ENCODE peak calls at places on chromosomes 7 and 10, in four cellular contexts. U is adrenal gland, L is AG10803, W is IMR-90. K is an unnamed sample.

GRCh38 chr7:156547884-156548561 is 92.6 kb upstream of the RNF32 start:
- DNase-seq in U (no peak), L (no peak), W (no peak), K (no peak)

GRCh38 chr7:157273208-157274202 is 63.3 kb upstream of the DNAJB6 start:
- DNase-seq in U (peak), L (peak), W (peak), K (peak)

GRCh38 chr7:94160719-94161435 is 156.7 kb upstream of the BET1 start:
- DNase-seq in U (no peak), L (no peak), W (no peak), K (no peak)

GRCh38 chr7:116582806-116583444 is 58.1 kb downstream of the CAV1 start:
- DNase-seq in U (no peak), L (peak), W (peak), K (peak)

GRCh38 chr7:149822353-149822943 is 15.7 kb upstream of the ZNF862 start:
- DNase-seq in U (no peak), L (no peak), W (no peak), K (no peak)

GRCh38 chr7:5523052-5523711 is 99.5 kb upstream of the TNRC18 start:
- DNase-seq in U (no peak), L (peak), W (peak), K (no peak)

GRCh38 chr10:118792501-118792900 is 37.7 kb upstream of the CACUL1 start:
- DNase-seq in U (peak), L (peak), W (no peak), K (peak)

GRCh38 chr10:131095109-131095580 is 216.4 kb downstream of the TCERG1L start:
- DNase-seq in U (no peak), L (no peak), W (no peak), K (no peak)

GRCh38 chr7:137539111-137539715 is 195.7 kb upstream of the PTN start:
- DNase-seq in U (no peak), L (peak), W (peak), K (peak)

GRCh38 chr10:625335-625699 is 64.2 kb downstream of the DIP2C start:
- DNase-seq in U (peak), L (no peak), W (no peak), K (no peak)

GRCh38 chr10:5948999-5949759 is 28.2 kb downstream of the IL15RA start:
- DNase-seq in U (peak), L (peak), W (peak), K (peak)

GRCh38 chr7:27901028-27901760 is 161.2 kb downstream of the TAX1BP1 start:
- DNase-seq in U (peak), L (peak), W (peak), K (peak)

GRCh38 chr7:132609906-132610520 is 33.7 kb upstream of the PLXNA4 start:
- DNase-seq in U (no peak), L (no peak), W (no peak), K (no peak)

GRCh38 chr10:42645103-42645502 is 6.7 kb upstream of the ZNF33B start:
- DNase-seq in U (no peak), L (no peak), W (no peak), K (no peak)

GRCh38 chr7:98754041-98754479 is 115.8 kb downstream of the TMEM130 start:
- DNase-seq in U (no peak), L (no peak), W (no peak), K (no peak)

GRCh38 chr10:42594246-42594650 is 44.1 kb downstream of the ZNF33B start:
- DNase-seq in U (no peak), L (no peak), W (peak), K (no peak)

GRCh38 chr10:42780456-42780855 is 2.1 kb upstream of the BMS1 start:
- DNase-seq in U (no peak), L (no peak), W (no peak), K (no peak)

GRCh38 chr10:36254191-36254590 is 612.1 kb upstream of the FZD8 start:
- DNase-seq in U (peak), L (peak), W (peak), K (no peak)

GRCh38 chr7:121390109-121390508 is 6.0 kb downstream of the FAM3C start:
- DNase-seq in U (no peak), L (no peak), W (no peak), K (no peak)

GRCh38 chr10:80498833-80499671 is 38.6 kb upstream of the SH2D4B start:
- DNase-seq in U (peak), L (peak), W (peak), K (peak)

GRCh38 chr7:28419717-28420116 is 7.4 kb downstream of the CREB5 start:
- DNase-seq in U (peak), L (peak), W (peak), K (peak)

K was measured in GM03348.